ENCODE peak calls at places on chromosomes 3 and 15, in six cellular contexts. Z, I, D, B, O and T are unnamed samples.
A peak's percentile ranks its signal among the peaks of the same experiment; 100 is the strongest.

GRCh38 chr3:173652093-173652492 is 254.5 kb downstream of the NLGN1 start:
- DNase-seq in Z (no peak), I (peak; percentile 49), D (no peak), B (no peak), O (no peak), T (no peak)

GRCh38 chr3:188006726-188007393 is 147.1 kb upstream of the LPP start:
- DNase-seq in Z (no peak), I (no peak), D (no peak), B (no peak), O (no peak), T (no peak)

GRCh38 chr3:10492351-10493201 is 12.8 kb downstream of the ATP2B2 start:
- DNase-seq in Z (no peak), I (no peak), D (no peak), B (no peak), O (no peak), T (no peak)

GRCh38 chr3:181558870-181559269 is 152.9 kb upstream of the SOX2 start:
- DNase-seq in Z (no peak), I (no peak), D (no peak), B (no peak), O (no peak), T (no peak)

GRCh38 chr3:161284989-161285388 is 63.9 kb downstream of the NMD3 start:
- DNase-seq in Z (no peak), I (peak; percentile 9), D (no peak), B (no peak), O (no peak), T (no peak)

GRCh38 chr15:93562752-93563151 is 473.7 kb upstream of the RGMA start:
- DNase-seq in Z (peak; percentile 67), I (no peak), D (no peak), B (no peak), O (no peak), T (no peak)

GRCh38 chr15:71736286-71736947 is 73.9 kb upstream of the NR2E3 start:
- DNase-seq in Z (no peak), I (no peak), D (no peak), B (no peak), O (no peak), T (no peak)

GRCh38 chr15:90710436-90710835 is 6.7 kb upstream of the BLM start:
- DNase-seq in Z (no peak), I (peak; percentile 6), D (no peak), B (no peak), O (no peak), T (no peak)

GRCh38 chr3:19526071-19526470 is 377.8 kb downstream of the KCNH8 start:
- DNase-seq in Z (no peak), I (no peak), D (no peak), B (no peak), O (no peak), T (no peak)

GRCh38 chr15:64089553-64090280 is 3.9 kb downstream of the CIAO2A start:
- DNase-seq in Z (no peak), I (no peak), D (no peak), B (no peak), O (peak; percentile 79), T (peak; percentile 49)

GRCh38 chr15:42011074-42011473 is 9.8 kb downstream of the PLA2G4E start:
- DNase-seq in Z (no peak), I (no peak), D (no peak), B (no peak), O (peak; percentile 22), T (no peak)

GRCh38 chr3:187798126-187798525 is 52.9 kb upstream of the BCL6 start:
- DNase-seq in Z (no peak), I (no peak), D (no peak), B (no peak), O (no peak), T (no peak)

GRCh38 chr15:52491460-52491859 is 37.2 kb downstream of the MYO5A start:
- DNase-seq in Z (no peak), I (no peak), D (no peak), B (no peak), O (no peak), T (no peak)

DNA sequence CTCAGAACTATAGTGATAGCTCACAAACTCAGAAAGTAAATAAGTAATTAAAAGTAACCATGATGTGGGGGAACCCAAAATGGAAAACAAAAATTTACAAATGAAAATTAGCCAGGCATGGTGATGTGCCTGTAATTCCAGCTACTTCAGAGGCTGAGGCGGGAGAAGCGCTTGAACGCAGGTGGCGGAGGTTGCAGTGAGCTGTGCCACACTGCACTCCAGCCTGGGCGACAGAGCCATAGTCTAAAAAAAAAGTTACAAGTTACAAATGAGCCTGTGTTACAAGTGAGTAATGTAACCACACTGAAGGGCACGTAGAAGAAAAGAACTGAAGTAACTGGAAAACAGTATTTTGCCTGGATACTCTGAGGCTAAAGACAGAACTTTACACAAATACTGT is 11.3 kb downstream of the EXOSC7 start:
- DNase-seq in Z (no peak), I (no peak), D (peak; percentile 38), B (no peak), O (no peak), T (no peak)
- TF ChIP-seq CTCF in Z (no peak), I (no peak), D (no peak), B (no peak), O (no peak), T (no peak)

DNA sequence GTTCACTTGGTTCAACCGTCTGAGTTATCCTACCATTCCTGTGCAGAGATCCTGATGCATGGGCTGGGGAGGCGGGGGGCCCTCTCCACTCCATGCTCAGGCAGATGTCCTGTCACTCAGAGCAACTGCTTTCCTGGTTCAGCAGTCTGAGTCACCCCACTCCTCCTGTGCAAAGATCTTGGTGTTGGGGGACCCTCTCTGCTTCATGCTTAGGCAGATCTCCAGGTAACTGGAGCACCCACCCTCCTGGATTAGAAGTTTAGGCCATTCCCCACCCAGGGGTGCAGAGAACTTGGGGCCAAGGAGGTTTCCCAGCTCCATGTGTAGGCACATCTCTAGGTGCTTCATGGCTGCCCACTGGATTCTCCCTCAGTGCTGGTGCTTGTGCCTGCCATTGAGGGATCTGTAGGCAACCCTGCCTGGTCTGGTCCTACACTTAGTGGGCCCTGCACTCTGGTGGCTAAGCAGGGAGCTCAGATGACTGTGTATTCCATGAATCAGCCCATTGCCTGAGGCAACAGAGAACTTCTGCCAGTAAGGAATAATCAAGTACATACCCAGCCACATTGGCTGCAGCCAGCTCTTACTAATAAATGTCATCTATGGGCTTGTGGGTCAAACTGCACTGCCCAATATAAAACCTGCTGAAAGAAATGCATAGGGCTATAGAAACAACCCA is 465.4 kb upstream of the THBS1 start:
- DNase-seq in Z (no peak), I (no peak), D (no peak), B (no peak), O (no peak), T (no peak)
- TF ChIP-seq CTCF in Z (no peak), I (no peak), D (no peak), B (no peak), O (no peak), T (no peak)

GRCh38 chr3:50327129-50327528 is 894 bp downstream of the TUSC2 start:
- DNase-seq in Z (no peak), I (no peak), D (no peak), B (no peak), O (no peak), T (no peak)

GRCh38 chr3:50333744-50334328 is 5.8 kb upstream of the TUSC2 start:
- DNase-seq in Z (no peak), I (peak; percentile 68), D (peak; percentile 44), B (no peak), O (no peak), T (no peak)

GRCh38 chr3:50327943-50328691 is at the start of gene TUSC2:
- DNase-seq in Z (peak; percentile 99), I (peak; percentile 95), D (peak; percentile 99), B (peak; percentile 97), O (peak; percentile 98), T (peak; percentile 98)

GRCh38 chr3:50331364-50331907 is 3.4 kb upstream of the TUSC2 start:
- DNase-seq in Z (no peak), I (no peak), D (no peak), B (no peak), O (no peak), T (no peak)

DNA sequence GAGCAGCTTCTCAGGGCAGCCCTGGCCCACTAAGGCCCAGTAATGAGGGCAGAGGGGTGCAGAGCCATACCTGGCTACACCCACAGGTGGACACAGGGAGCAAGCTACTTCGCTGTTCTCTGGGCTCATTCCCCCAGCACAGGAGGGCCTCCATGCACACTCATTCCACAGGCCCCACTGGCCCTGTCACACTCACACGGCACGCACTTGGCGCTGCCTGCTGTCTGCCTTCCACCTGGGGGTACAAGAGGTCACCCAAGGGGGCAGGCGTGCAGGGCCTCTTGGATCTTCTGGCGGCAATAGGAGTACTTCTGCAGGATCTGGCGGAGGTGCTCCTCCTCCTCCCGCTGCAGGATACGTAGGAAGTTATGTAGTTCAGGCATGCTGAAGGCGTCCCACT is 2.3 kb upstream of the TUSC2 start:
- DNase-seq in Z (no peak), I (no peak), D (no peak), B (no peak), O (no peak), T (no peak)
- TF ChIP-seq CTCF in Z (no peak), I (no peak), D (no peak), B (no peak), O (no peak), T (no peak)

GRCh38 chr3:126742057-126742456 is 38.0 kb downstream of the CHCHD6 start:
- DNase-seq in Z (no peak), I (no peak), D (no peak), B (no peak), O (no peak), T (no peak)
- TF ChIP-seq CTCF in Z (no peak), I (no peak), D (no peak), B (no peak), O (no peak), T (no peak)

DNA sequence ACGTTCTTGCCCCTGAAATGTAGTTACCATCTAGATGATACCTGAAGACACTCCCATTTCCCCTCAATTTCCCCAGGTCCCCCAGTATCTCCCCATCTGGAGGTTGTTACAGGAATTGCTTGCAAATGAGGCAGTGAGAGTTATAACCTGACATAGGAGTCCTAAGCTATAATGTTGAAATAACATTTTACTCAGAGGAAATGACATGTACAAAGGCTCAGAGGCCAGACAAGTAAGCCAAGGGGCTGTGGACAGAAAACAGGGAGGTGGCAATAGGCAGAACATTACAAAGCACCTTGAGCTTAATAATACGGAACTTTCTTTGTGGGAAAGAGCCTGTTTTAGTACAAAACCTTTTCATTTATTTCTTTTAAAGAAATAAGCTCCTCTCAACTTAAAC is 171.9 kb downstream of the FRMD5 start:
- DNase-seq in Z (no peak), I (no peak), D (no peak), B (no peak), O (no peak), T (no peak)
- TF ChIP-seq CTCF in Z (no peak), I (no peak), D (no peak), B (no peak), O (no peak), T (no peak)

GRCh38 chr3:184981071-184981470 is 169.1 kb downstream of the VPS8 start:
- DNase-seq in Z (no peak), I (no peak), D (no peak), B (no peak), O (no peak), T (no peak)
- TF ChIP-seq CTCF in Z (no peak), I (no peak), D (no peak), B (no peak), O (no peak), T (no peak)

GRCh38 chr3:119555929-119556328 is 3.5 kb downstream of the CD80 start:
- DNase-seq in Z (no peak), I (no peak), D (no peak), B (no peak), O (no peak), T (no peak)

GRCh38 chr3:119555309-119555735 is 4.1 kb downstream of the CD80 start:
- DNase-seq in Z (no peak), I (no peak), D (peak; percentile 34), B (no peak), O (peak; percentile 50), T (no peak)

GRCh38 chr3:119551525-119552063 is 7.8 kb downstream of the CD80 start:
- DNase-seq in Z (no peak), I (no peak), D (no peak), B (no peak), O (peak; percentile 64), T (no peak)

GRCh38 chr3:119550090-119550910 is 9.1 kb downstream of the CD80 start:
- DNase-seq in Z (no peak), I (no peak), D (no peak), B (no peak), O (peak; percentile 76), T (no peak)
- TF ChIP-seq CTCF in Z (no peak), I (no peak), D (no peak), B (no peak), O (no peak), T (no peak)